ENCODE peak calls at places on chromosome 15, in four cellular contexts. S, O, Q and F are unnamed samples. For H3K27me3, the result is how much of the 10 kb centered on the place peaks cover.

GRCh38 chr15:63588826-63589225 is 8.4 kb upstream of the FBXL22 start:
- DNase-seq in S (no peak), O (no peak), Q (no peak), F (no peak)

GRCh38 chr15:80929689-80930088 is 59.9 kb downstream of the MESD start:
- DNase-seq in S (no peak), O (no peak), Q (no peak), F (no peak)

GRCh38 chr15:79090487-79091203 is at the start of gene RASGRF1:
- DNase-seq in S (no peak), O (peak), Q (no peak), F (peak)

GRCh38 chr15:69792823-69793222 is 304.9 kb downstream of the TLE3 start:
- DNase-seq in S (no peak), O (no peak), Q (no peak), F (no peak)

GRCh38 chr15:85142324-85142723 is 160.7 kb downstream of the PDE8A start:
- DNase-seq in S (no peak), O (no peak), Q (no peak), F (no peak)

GRCh38 chr15:70627734-70628541 is 135.4 kb downstream of the UACA start:
- DNase-seq in S (no peak), O (no peak), Q (no peak), F (no peak)

GRCh38 chr15:48766196-48766595 is 44.7 kb downstream of the CEP152 start:
- DNase-seq in S (no peak), O (no peak), Q (no peak), F (no peak)

GRCh38 chr15:59329570-59330350 is 42.9 kb downstream of the MYO1E start:
- DNase-seq in S (no peak), O (no peak), Q (peak), F (no peak)

GRCh38 chr15:74791007-74791406 is 9.1 kb downstream of the CSK start:
- DNase-seq in S (no peak), O (no peak), Q (no peak), F (no peak)

GRCh38 chr15:60773893-60774292 is 295.0 kb upstream of the ICE2 start:
- DNase-seq in S (no peak), O (no peak), Q (no peak), F (no peak)

GRCh38 chr15:62125763-62126162 is 39.3 kb downstream of the C2CD4B start:
- DNase-seq in S (no peak), O (no peak), Q (no peak), F (no peak)

GRCh38 chr15:64247906-64248541 is 85.2 kb upstream of the PPIB start:
- DNase-seq in S (no peak), O (no peak), Q (no peak), F (peak)

GRCh38 chr15:99017322-99017701 is 9.7 kb upstream of the PGPEP1L start:
- DNase-seq in S (no peak), O (no peak), Q (no peak), F (no peak)

DNA sequence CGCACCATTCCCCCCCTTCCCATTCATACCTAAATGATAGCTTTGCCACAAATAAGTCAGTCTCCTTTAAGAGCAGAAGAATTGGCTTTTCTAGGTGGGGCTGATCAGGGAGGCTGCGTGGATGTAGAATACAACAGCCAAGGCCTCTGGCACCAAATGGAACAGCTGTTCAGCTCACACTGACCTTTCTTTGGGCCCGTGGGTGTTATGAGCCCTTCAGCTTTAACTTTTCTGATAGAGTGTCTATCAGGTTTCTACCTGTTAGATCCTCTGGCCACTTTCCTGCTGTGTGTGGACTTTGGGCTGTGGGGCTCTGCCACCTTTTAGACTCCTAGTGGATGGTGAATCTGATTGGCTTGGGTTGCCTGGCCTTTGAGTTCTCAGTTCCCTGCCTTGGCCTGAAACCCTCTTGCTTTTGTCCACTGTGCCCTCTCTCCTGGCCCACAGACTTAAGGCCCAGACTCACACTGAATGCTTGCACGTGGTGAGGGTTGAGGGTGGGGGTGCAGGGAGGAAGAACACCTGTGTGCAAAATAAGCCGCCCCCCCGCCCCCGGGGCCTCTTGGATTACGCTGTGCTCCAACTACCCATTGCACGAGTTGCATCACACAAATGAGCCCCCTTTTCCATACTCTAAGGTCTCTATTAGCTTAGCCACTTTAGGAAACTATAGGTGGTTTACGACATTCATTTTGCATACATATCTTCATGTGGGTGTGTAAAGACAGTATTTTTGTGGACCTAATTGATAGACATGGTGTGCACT is 1.3 kb upstream of the RFX7 start:
- DNase-seq in S (no peak), O (peak), Q (no peak), F (peak)
- H3K27me3 ChIP-seq in S (under half), O (under half), Q (under half), F (under half)

DNA sequence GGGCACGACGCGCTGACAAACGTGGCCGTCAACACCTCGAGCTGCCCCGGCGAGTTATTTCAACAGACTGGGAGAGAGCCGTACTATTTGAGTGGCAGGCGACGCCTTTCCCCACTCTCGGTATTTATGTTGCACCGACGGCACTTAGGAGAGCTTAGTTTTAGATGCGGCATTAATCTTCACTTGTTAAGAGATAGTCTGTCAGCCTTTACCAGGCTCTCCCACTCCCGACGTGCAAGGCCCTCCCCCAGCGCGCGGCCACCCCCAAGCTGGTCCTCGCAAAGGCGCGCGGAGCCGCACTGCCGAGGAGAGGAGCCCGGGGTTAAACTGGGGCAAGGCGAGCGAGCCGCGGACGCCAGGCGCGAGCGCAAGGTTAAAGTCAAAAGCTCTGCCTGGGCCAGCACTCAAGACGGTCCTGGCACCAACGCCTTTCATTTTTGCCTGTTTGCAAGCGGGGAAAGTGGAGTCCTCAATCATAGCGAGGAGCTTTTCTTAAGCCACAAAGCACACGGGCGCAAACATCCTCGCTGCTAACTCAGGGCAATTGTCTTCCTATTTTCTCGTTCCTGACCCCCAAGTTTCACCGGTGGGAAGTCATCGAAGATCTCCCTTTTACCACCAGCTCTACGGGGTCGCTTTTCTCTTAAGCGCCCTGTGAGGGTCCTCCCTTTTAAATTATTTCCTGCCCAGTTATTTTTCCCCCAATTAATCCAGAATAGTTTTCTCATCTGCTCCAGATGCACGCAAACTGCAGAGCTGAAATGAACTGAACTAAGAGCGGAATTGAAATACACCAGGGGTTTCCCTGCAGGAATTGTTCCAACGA is 86.6 kb downstream of the NR2F2 start:
- DNase-seq in S (no peak), O (peak), Q (no peak), F (peak)
- H3K27me3 ChIP-seq in S (under half), O (half or more), Q (under half), F (half or more)

GRCh38 chr15:65990298-65990981 is 121.1 kb downstream of the RAB11A start:
- DNase-seq in S (no peak), O (no peak), Q (no peak), F (no peak)

GRCh38 chr15:65993762-65994161 is 124.5 kb downstream of the RAB11A start:
- DNase-seq in S (no peak), O (no peak), Q (no peak), F (no peak)

GRCh38 chr15:65991721-65992472 is 122.6 kb downstream of the RAB11A start:
- DNase-seq in S (no peak), O (no peak), Q (no peak), F (peak)

GRCh38 chr15:65994832-65995231 is 125.5 kb downstream of the RAB11A start:
- DNase-seq in S (no peak), O (no peak), Q (no peak), F (peak)

DNA sequence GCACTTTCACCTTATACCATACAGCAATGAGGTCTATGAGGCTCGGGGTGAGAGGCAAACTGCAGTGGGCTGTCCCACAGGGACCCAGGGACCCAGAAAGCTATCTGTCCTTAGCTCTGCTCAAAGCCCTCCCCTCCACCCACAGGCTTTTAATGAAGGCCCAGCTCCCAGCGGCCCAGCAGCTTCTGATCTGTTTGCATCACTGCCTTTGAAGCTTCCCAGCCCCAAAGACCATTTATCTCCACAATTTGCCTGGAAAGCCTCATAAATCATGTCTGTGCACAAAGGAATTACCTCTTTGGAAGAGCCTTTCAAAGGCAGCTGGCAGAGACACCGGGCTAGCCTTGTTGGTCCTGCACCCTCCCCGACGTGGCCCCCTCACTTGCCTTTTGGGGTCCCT is 123.9 kb downstream of the RAB11A start:
- DNase-seq in S (no peak), O (no peak), Q (no peak), F (no peak)
- H3K27me3 ChIP-seq in S (under half), O (under half), Q (under half), F (under half)

DNA sequence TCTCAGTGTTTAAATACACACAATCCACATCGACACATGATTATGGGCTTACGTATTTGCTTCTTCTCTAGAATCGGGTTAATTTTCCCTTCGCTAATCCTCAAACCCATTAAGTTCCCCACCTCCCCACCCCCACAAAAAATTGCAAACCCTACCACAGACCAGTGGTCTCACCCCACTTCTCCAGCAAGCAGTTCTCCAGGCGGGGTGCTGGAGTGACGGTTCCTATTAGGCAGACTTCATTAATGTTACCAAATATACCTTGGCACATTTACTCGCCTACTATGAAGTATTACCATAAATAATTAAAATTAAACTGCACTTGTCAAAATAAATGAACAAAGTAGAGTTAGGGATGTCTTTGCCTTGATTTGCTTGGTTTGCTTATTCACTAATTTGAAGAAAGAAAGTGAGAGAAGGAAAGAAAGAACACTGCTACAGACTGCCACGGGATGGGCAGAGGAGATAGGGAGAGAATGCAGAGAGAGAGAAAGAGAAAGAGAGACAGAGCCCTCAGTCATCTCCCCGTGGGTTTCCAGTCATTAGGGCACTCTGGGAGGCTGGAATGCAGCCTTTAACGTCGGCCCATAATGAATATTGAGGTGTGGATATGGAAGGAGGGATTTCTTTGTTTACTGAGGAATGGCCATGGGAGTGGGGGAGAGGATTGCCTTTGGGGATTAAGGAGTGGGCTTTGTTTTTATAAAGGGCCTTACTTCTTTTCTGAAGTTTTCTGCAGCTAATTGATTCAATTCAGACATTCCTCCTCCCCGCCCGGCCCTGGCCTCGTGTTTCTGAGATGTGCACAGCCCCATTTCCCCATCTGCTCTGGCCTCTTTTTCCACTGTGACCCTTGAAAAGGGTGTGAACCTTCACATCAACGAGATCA is 39.7 kb upstream of the POLG start:
- DNase-seq in S (no peak), O (peak), Q (no peak), F (no peak)
- H3K27me3 ChIP-seq in S (half or more), O (half or more), Q (under half), F (half or more)

GRCh38 chr15:51089041-51089440 is 5.7 kb downstream of the TNFAIP8L3 start:
- DNase-seq in S (no peak), O (no peak), Q (no peak), F (no peak)

GRCh38 chr15:51089699-51090098 is 5.0 kb downstream of the TNFAIP8L3 start:
- DNase-seq in S (no peak), O (no peak), Q (no peak), F (no peak)

GRCh38 chr15:51092480-51092879 is 2.2 kb downstream of the TNFAIP8L3 start:
- DNase-seq in S (no peak), O (no peak), Q (no peak), F (no peak)

GRCh38 chr15:51088585-51088984 is 6.1 kb downstream of the TNFAIP8L3 start:
- DNase-seq in S (no peak), O (no peak), Q (no peak), F (no peak)

GRCh38 chr15:51090753-51091152 is 4.0 kb downstream of the TNFAIP8L3 start:
- DNase-seq in S (no peak), O (no peak), Q (no peak), F (no peak)
- H3K27me3 ChIP-seq in S (under half), O (half or more), Q (under half), F (half or more)

DNA sequence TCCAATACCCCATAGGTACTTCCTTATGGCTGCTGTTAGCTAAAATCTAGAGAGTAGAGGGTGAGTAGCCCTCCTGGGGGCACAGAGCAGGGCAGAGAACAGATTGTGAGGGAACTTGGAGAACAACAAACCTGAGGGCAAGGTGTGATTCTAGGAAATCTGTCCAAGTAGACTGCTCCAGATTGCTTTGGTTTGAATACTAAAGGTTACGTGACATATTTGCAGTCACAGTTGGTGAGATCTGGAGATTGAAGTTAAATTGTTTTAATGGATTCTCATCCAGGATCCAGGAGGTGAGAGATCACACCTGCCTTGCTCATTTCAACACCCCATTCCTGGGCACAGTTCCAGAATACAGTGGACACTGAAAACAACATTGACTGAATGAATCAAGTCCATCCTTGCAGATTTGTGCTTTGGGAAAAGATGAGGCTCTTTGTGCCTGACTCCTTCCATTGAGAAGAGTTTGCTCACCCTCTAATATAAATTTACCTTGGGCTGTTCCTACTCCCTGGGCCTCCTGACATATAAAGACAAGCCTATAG is 401.1 kb upstream of the MCTP2 start:
- DNase-seq in S (no peak), O (no peak), Q (no peak), F (no peak)
- H3K27me3 ChIP-seq in S (under half), O (under half), Q (under half), F (under half)